ENCODE peak calls at places on chromosomes 6 and 20, in five cellular contexts. P is MM.1S, E is HCT116, W is PC-3, C is hepatocyte. G is an unnamed sample.

GRCh38 chr6:6007311-6008113 is 787 bp upstream of the NRN1 start:
- DNase-seq in P (peak; percentile 83), E (no peak), W (no peak), C (no peak), G (peak; percentile 89)

GRCh38 chr20:21096321-21097043 is 9.7 kb downstream of the LINC00237 start:
- DNase-seq in P (no peak), E (peak; percentile 68), W (peak; percentile 60), C (no peak), G (peak; percentile 73)

GRCh38 chr6:102114402-102114801 is 720.9 kb downstream of the GRIK2 start:
- DNase-seq in P (no peak), E (peak; percentile 6), W (peak; percentile 27), C (peak; percentile 18), G (peak; percentile 20)

GRCh38 chr6:167678102-167679101 is 148.3 kb upstream of the AFDN start:
- DNase-seq in P (no peak), E (no peak), W (no peak), C (peak; percentile 77), G (no peak)

GRCh38 chr20:10660661-10661060 is 13.1 kb downstream of the JAG1 start:
- DNase-seq in P (no peak), E (no peak), W (no peak), C (no peak), G (no peak)

GRCh38 chr20:17377222-17377621 is 150.4 kb downstream of the PCSK2 start:
- DNase-seq in P (peak; percentile 17), E (no peak), W (no peak), C (no peak), G (no peak)

GRCh38 chr6:11851405-11851804 is 72.8 kb upstream of the ADTRP start:
- DNase-seq in P (no peak), E (no peak), W (peak; percentile 71), C (no peak), G (no peak)

GRCh38 chr20:50281831-50282591 is 91.4 kb downstream of the CEBPB start:
- DNase-seq in P (peak; percentile 10), E (no peak), W (no peak), C (no peak), G (peak; percentile 27)

GRCh38 chr6:90678049-90678779 is 91.3 kb upstream of the MAP3K7 start:
- DNase-seq in P (no peak), E (no peak), W (no peak), C (no peak), G (no peak)

GRCh38 chr6:160965893-160966292 is 25.7 kb upstream of the MAP3K4 start:
- DNase-seq in P (no peak), E (no peak), W (no peak), C (no peak), G (no peak)

GRCh38 chr6:470051-470900 is 78.7 kb downstream of the IRF4 start:
- DNase-seq in P (no peak), E (no peak), W (no peak), C (no peak), G (no peak)

GRCh38 chr20:56433221-56433879 is 21.3 kb downstream of the CASS4 start:
- DNase-seq in P (no peak), E (no peak), W (no peak), C (no peak), G (no peak)

GRCh38 chr6:5679696-5680494 is 326.8 kb downstream of the NRN1 start:
- DNase-seq in P (no peak), E (no peak), W (no peak), C (no peak), G (peak; percentile 60)

GRCh38 chr6:85394853-85395538 is 54.9 kb upstream of the NT5E start:
- DNase-seq in P (no peak), E (no peak), W (no peak), C (no peak), G (no peak)

GRCh38 chr6:36224918-36225461 is 28.4 kb downstream of the BRPF3 start:
- DNase-seq in P (no peak), E (no peak), W (peak; percentile 25), C (no peak), G (no peak)

GRCh38 chr20:59185809-59186208 is 22.2 kb downstream of the ZNF831 start:
- DNase-seq in P (no peak), E (no peak), W (no peak), C (no peak), G (no peak)

GRCh38 chr20:49446808-49447207 is 35.7 kb downstream of the KCNB1 start:
- DNase-seq in P (no peak), E (no peak), W (no peak), C (peak; percentile 65), G (no peak)

GRCh38 chr6:75505426-75505825 is 11.8 kb upstream of the FILIP1 start:
- DNase-seq in P (no peak), E (no peak), W (no peak), C (no peak), G (no peak)

GRCh38 chr20:23570178-23570577 is 1.9 kb upstream of the CST9L start:
- DNase-seq in P (no peak), E (no peak), W (peak; percentile 17), C (no peak), G (no peak)

GRCh38 chr20:31719644-31720485 is 2.8 kb downstream of the BCL2L1 start:
- DNase-seq in P (no peak), E (no peak), W (peak; percentile 94), C (peak; percentile 72), G (no peak)

GRCh38 chr20:60062431-60063336 is 104.5 kb downstream of the CDH26 start:
- DNase-seq in P (no peak), E (no peak), W (no peak), C (peak; percentile 31), G (no peak)

GRCh38 chr20:50199703-50200102 is 9.1 kb downstream of the CEBPB start:
- DNase-seq in P (no peak), E (no peak), W (no peak), C (no peak), G (no peak)

GRCh38 chr20:44656447-44656846 is 4.9 kb upstream of the ADA start:
- DNase-seq in P (no peak), E (no peak), W (no peak), C (no peak), G (no peak)

GRCh38 chr6:118580585-118581419 is 32.7 kb downstream of the PLN start:
- DNase-seq in P (peak; percentile 59), E (peak; percentile 49), W (peak; percentile 56), C (peak; percentile 91), G (peak; percentile 74)

GRCh38 chr6:137236581-137237355 is 17.6 kb upstream of the IFNGR1 start:
- DNase-seq in P (no peak), E (no peak), W (peak; percentile 79), C (no peak), G (no peak)

GRCh38 chr6:87671555-87672029 is 30.4 kb downstream of the AKIRIN2 start:
- DNase-seq in P (no peak), E (no peak), W (no peak), C (peak; percentile 51), G (no peak)

GRCh38 chr6:47687432-47687831 is 10.9 kb upstream of the ADGRF4 start:
- DNase-seq in P (no peak), E (no peak), W (no peak), C (no peak), G (no peak)

GRCh38 chr20:46343358-46344357 is 35.4 kb upstream of the CDH22 start:
- DNase-seq in P (no peak), E (no peak), W (peak; percentile 25), C (no peak), G (no peak)

GRCh38 chr6:13395272-13396237 is 67.2 kb upstream of the TBC1D7 start:
- DNase-seq in P (no peak), E (no peak), W (peak; percentile 51), C (peak; percentile 58), G (peak; percentile 32)

GRCh38 chr6:130365166-130366010 is 429 bp upstream of the TMEM200A start:
- DNase-seq in P (no peak), E (peak; percentile 39), W (peak; percentile 27), C (peak; percentile 88), G (no peak)

GRCh38 chr6:81340946-81341345 is 411.5 kb downstream of the TENT5A start:
- DNase-seq in P (no peak), E (no peak), W (no peak), C (no peak), G (no peak)

GRCh38 chr6:110608151-110608550 is 131.7 kb upstream of the SLC22A16 start:
- DNase-seq in P (no peak), E (no peak), W (no peak), C (no peak), G (no peak)

GRCh38 chr6:160391419-160392116 is 43.4 kb downstream of the SLC22A3 start:
- DNase-seq in P (no peak), E (peak; percentile 82), W (peak; percentile 92), C (peak; percentile 85), G (no peak)

DNA sequence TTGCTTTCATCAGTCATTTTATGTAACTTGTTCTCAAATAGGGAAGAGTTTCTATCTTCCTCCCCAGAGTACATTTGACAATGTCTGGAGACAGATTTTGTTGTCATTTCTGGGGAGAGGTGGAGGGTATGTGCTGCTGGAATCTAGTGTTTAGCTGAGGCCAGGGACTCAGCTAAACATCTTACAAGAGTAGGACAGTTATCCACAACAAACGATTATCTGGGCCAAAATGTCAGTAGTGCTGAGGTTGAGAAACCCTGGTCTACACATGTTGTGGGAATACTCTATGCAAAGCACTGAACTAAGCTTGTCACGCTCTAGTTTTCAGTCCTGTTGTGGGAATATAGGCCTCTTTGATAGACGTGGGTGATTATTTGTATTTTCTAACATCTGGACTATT is 171.4 kb downstream of the CD109 start:
- DNase-seq in P (no peak), E (no peak), W (no peak), C (no peak), G (no peak)
- TF ChIP-seq EZH2phosphoT487 in P (no peak), E (no peak), W (no peak), C (no peak), G (no peak)

GRCh38 chr20:41228858-41229257 is 88.7 kb downstream of the ZHX3 start:
- DNase-seq in P (no peak), E (no peak), W (peak; percentile 31), C (no peak), G (no peak)

GRCh38 chr20:41230136-41230535 is 87.4 kb downstream of the ZHX3 start:
- DNase-seq in P (no peak), E (no peak), W (no peak), C (no peak), G (no peak)

GRCh38 chr20:41231850-41232249 is 85.7 kb downstream of the ZHX3 start:
- DNase-seq in P (no peak), E (no peak), W (no peak), C (no peak), G (no peak)

GRCh38 chr20:41231136-41231535 is 86.4 kb downstream of the ZHX3 start:
- DNase-seq in P (no peak), E (no peak), W (no peak), C (no peak), G (no peak)

GRCh38 chr20:41229259-41229658 is 88.3 kb downstream of the ZHX3 start:
- DNase-seq in P (no peak), E (no peak), W (no peak), C (no peak), G (no peak)
- H3K4me2 ChIP-seq in P (peak overlapping the region; percentile 33), E (no peak overlapping the region), W (no peak overlapping the region), C (no peak overlapping the region), G (no peak overlapping the region)

DNA sequence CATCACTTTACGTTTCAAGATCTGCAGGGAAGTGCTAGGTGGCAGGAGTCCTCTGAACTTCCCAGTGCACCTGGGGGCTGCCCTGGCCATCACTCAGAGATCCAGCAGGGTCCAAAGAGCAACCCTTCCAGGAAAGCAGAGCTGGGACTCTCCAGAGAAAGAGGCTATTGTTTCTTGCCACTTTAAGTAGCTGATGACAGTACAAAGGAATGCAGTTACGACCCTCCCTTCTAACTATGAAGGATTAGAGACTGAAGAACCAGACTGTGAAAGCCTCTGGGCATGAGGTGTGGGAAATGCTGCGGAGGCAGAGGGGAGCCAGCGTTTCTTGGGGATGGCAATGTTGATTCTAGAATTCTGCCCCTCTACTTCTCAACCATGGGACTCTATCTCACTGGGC is 189.1 kb upstream of the SUPT3H start:
- DNase-seq in P (no peak), E (peak; percentile 63), W (peak; percentile 80), C (peak; percentile 66), G (no peak)
- TF ChIP-seq EZH2phosphoT487 in P (no peak), E (no peak), W (no peak), C (no peak), G (no peak)

GRCh38 chr6:44177691-44178423 is 19.2 kb downstream of the CAPN11 start:
- DNase-seq in P (no peak), E (no peak), W (no peak), C (peak; percentile 40), G (no peak)
- H3K4me2 ChIP-seq in P (no peak overlapping the region), E (no peak overlapping the region), W (no peak overlapping the region), C (no peak overlapping the region), G (no peak overlapping the region)